ENCODE peak calls at places on chromosome 1, in eight cellular contexts. One of them, this sample, is unnamed.

GRCh38 chr1:94541175-94542087 is at the start of gene F3:
- DNase-seq in GM12878: no peak
- DNase-seq in K562: peak
- DNase-seq in A549: peak
- DNase-seq in stomach: peak
- DNase-seq in tibial nerve: peak
- DNase-seq in suprapubic skin: peak
- DNase-seq in HepG2: peak
- DNase-seq in this sample: peak

GRCh38 chr1:230140221-230141001 is 73.4 kb downstream of the GALNT2 start:
- DNase-seq in GM12878: no peak
- DNase-seq in K562: peak
- DNase-seq in A549: no peak
- DNase-seq in stomach: no peak
- DNase-seq in tibial nerve: peak
- DNase-seq in suprapubic skin: no peak
- DNase-seq in HepG2: no peak
- DNase-seq in this sample: no peak

GRCh38 chr1:23838401-23838866 is 13.2 kb upstream of the HMGCL start:
- DNase-seq in GM12878: peak
- DNase-seq in K562: peak
- DNase-seq in A549: peak
- DNase-seq in stomach: peak
- DNase-seq in tibial nerve: peak
- DNase-seq in suprapubic skin: peak
- DNase-seq in HepG2: peak
- DNase-seq in this sample: peak

GRCh38 chr1:53061859-53062714 is at the start of gene PODN:
- DNase-seq in GM12878: no peak
- DNase-seq in K562: no peak
- DNase-seq in A549: no peak
- DNase-seq in stomach: no peak
- DNase-seq in tibial nerve: peak
- DNase-seq in suprapubic skin: peak
- DNase-seq in HepG2: no peak
- DNase-seq in this sample: no peak

GRCh38 chr1:243851129-243851756 is 1.2 kb upstream of the AKT3 start:
- DNase-seq in GM12878: no peak
- DNase-seq in K562: no peak
- DNase-seq in A549: no peak
- DNase-seq in stomach: no peak
- DNase-seq in tibial nerve: no peak
- DNase-seq in suprapubic skin: no peak
- DNase-seq in HepG2: no peak
- DNase-seq in this sample: no peak

GRCh38 chr1:78833491-78833890 is 173.0 kb downstream of the ADGRL4 start:
- DNase-seq in GM12878: no peak
- DNase-seq in K562: no peak
- DNase-seq in A549: peak
- DNase-seq in stomach: no peak
- DNase-seq in tibial nerve: no peak
- DNase-seq in suprapubic skin: no peak
- DNase-seq in HepG2: no peak
- DNase-seq in this sample: no peak

GRCh38 chr1:226479432-226479831 is 69.1 kb upstream of the STUM start:
- DNase-seq in GM12878: no peak
- DNase-seq in K562: no peak
- DNase-seq in A549: no peak
- DNase-seq in stomach: peak
- DNase-seq in tibial nerve: no peak
- DNase-seq in suprapubic skin: no peak
- DNase-seq in HepG2: peak
- DNase-seq in this sample: no peak

GRCh38 chr1:22041505-22041904 is 11.0 kb upstream of the CDC42 start:
- DNase-seq in GM12878: no peak
- DNase-seq in K562: no peak
- DNase-seq in A549: no peak
- DNase-seq in stomach: no peak
- DNase-seq in tibial nerve: no peak
- DNase-seq in suprapubic skin: no peak
- DNase-seq in HepG2: no peak
- DNase-seq in this sample: no peak

GRCh38 chr1:21896652-21897532 is 40.2 kb downstream of the HSPG2 start:
- DNase-seq in GM12878: no peak
- DNase-seq in K562: peak
- DNase-seq in A549: no peak
- DNase-seq in stomach: peak
- DNase-seq in tibial nerve: peak
- DNase-seq in suprapubic skin: peak
- DNase-seq in HepG2: no peak
- DNase-seq in this sample: no peak

GRCh38 chr1:212353181-212353580 is 61.5 kb downstream of the PACC1 start:
- DNase-seq in GM12878: no peak
- DNase-seq in K562: no peak
- DNase-seq in A549: no peak
- DNase-seq in stomach: no peak
- DNase-seq in tibial nerve: no peak
- DNase-seq in suprapubic skin: no peak
- DNase-seq in HepG2: no peak
- DNase-seq in this sample: no peak

GRCh38 chr1:222754386-222755139 is 17.6 kb downstream of the FAM177B start:
- DNase-seq in GM12878: no peak
- DNase-seq in K562: no peak
- DNase-seq in A549: peak
- DNase-seq in stomach: no peak
- DNase-seq in tibial nerve: peak
- DNase-seq in suprapubic skin: peak
- DNase-seq in HepG2: no peak
- DNase-seq in this sample: no peak

GRCh38 chr1:166159656-166160055 is 7.1 kb downstream of the FAM78B start:
- DNase-seq in GM12878: no peak
- DNase-seq in K562: no peak
- DNase-seq in A549: no peak
- DNase-seq in stomach: no peak
- DNase-seq in tibial nerve: no peak
- DNase-seq in suprapubic skin: no peak
- DNase-seq in HepG2: no peak
- DNase-seq in this sample: no peak
- TF ChIP-seq EP300 in GM12878: no peak
- TF ChIP-seq EP300 in K562: no peak
- TF ChIP-seq EP300 in A549: no peak
- TF ChIP-seq EP300 in stomach: no peak
- TF ChIP-seq EP300 in tibial nerve: no peak
- TF ChIP-seq EP300 in suprapubic skin: no peak
- TF ChIP-seq EP300 in HepG2: no peak
- TF ChIP-seq EP300 in this sample: no peak

GRCh38 chr1:32335619-32335950 is 448 bp downstream of the MARCKSL1 start:
- DNase-seq in GM12878: no peak
- DNase-seq in K562: no peak
- DNase-seq in A549: no peak
- DNase-seq in stomach: no peak
- DNase-seq in tibial nerve: no peak
- DNase-seq in suprapubic skin: no peak
- DNase-seq in HepG2: no peak
- DNase-seq in this sample: no peak

GRCh38 chr1:32334274-32334861 is 1.7 kb downstream of the MARCKSL1 start:
- DNase-seq in GM12878: no peak
- DNase-seq in K562: no peak
- DNase-seq in A549: no peak
- DNase-seq in stomach: no peak
- DNase-seq in tibial nerve: no peak
- DNase-seq in suprapubic skin: no peak
- DNase-seq in HepG2: no peak
- DNase-seq in this sample: no peak

GRCh38 chr1:32335951-32336867 is at the start of gene MARCKSL1:
- DNase-seq in GM12878: no peak
- DNase-seq in K562: peak
- DNase-seq in A549: peak
- DNase-seq in stomach: peak
- DNase-seq in tibial nerve: peak
- DNase-seq in suprapubic skin: peak
- DNase-seq in HepG2: peak
- DNase-seq in this sample: peak

GRCh38 chr1:32333251-32333963 is 2.6 kb downstream of the MARCKSL1 start:
- DNase-seq in GM12878: no peak
- DNase-seq in K562: no peak
- DNase-seq in A549: no peak
- DNase-seq in stomach: no peak
- DNase-seq in tibial nerve: no peak
- DNase-seq in suprapubic skin: no peak
- DNase-seq in HepG2: no peak
- DNase-seq in this sample: no peak

DNA sequence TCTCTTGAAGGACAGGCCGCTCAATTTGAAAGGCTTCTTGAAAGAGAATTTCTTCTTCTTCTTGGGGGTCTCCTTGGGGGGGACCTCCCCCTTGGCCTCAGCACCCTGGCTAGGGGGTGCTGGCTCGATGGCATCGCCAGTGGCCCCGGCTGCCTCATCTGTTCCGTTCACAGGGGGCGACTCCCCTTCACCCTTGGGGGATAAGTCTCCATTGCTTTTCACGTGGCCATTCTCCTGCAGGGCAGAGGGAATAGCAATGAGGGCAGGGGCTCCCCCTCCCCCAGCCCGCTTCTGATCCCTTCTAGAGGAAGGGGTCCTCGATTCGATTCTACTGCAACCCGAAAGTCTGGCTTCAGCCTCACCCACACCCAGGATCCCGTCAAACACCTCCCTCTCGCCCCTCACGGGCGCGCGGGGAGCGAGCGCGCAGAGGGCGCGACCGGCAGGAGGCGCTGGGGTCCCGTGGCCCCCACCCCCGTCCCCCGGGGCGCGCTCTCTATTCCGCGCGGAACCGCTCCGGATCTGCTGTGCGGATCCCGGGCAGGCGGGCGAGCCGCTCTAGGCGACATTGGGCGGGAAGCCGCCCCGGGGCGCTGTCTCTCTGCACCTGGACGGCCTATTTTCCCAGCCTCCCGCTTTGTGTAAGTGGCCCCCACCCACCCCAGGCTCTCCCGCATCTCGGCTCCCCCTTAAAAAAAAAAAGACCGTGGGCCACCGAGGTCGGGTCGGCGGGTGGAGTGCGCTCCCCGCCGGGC is 992 bp downstream of the MARCKSL1 start:
- DNase-seq in GM12878: no peak
- DNase-seq in K562: peak
- DNase-seq in A549: peak
- DNase-seq in stomach: peak
- DNase-seq in tibial nerve: no peak
- DNase-seq in suprapubic skin: no peak
- DNase-seq in HepG2: no peak
- DNase-seq in this sample: peak
- H3K27ac ChIP-seq in GM12878: peak
- H3K27ac ChIP-seq in K562: peak
- H3K27ac ChIP-seq in A549: peak
- H3K27ac ChIP-seq in stomach: peak
- H3K27ac ChIP-seq in tibial nerve: peak
- H3K27ac ChIP-seq in suprapubic skin: peak
- H3K27ac ChIP-seq in HepG2: peak
- H3K27ac ChIP-seq in this sample: peak

GRCh38 chr1:8427493-8427892 is 109.6 kb downstream of the SLC45A1 start:
- DNase-seq in GM12878: peak
- DNase-seq in K562: no peak
- DNase-seq in A549: no peak
- DNase-seq in stomach: no peak
- DNase-seq in tibial nerve: no peak
- DNase-seq in suprapubic skin: no peak
- DNase-seq in HepG2: no peak
- DNase-seq in this sample: no peak
- TF ChIP-seq EP300 in GM12878: peak
- TF ChIP-seq EP300 in K562: no peak
- TF ChIP-seq EP300 in A549: no peak
- TF ChIP-seq EP300 in stomach: no peak
- TF ChIP-seq EP300 in tibial nerve: no peak
- TF ChIP-seq EP300 in suprapubic skin: no peak
- TF ChIP-seq EP300 in HepG2: no peak
- TF ChIP-seq EP300 in this sample: no peak

GRCh38 chr1:43386676-43387075 is 2.9 kb downstream of the MED8 start:
- DNase-seq in GM12878: no peak
- DNase-seq in K562: no peak
- DNase-seq in A549: no peak
- DNase-seq in stomach: no peak
- DNase-seq in tibial nerve: no peak
- DNase-seq in suprapubic skin: no peak
- DNase-seq in HepG2: no peak
- DNase-seq in this sample: no peak

GRCh38 chr1:43388613-43389012 is 987 bp downstream of the MED8 start:
- DNase-seq in GM12878: no peak
- DNase-seq in K562: peak
- DNase-seq in A549: no peak
- DNase-seq in stomach: no peak
- DNase-seq in tibial nerve: no peak
- DNase-seq in suprapubic skin: no peak
- DNase-seq in HepG2: no peak
- DNase-seq in this sample: no peak

GRCh38 chr1:43392702-43393101 is 3.0 kb downstream of the SZT2 start:
- DNase-seq in GM12878: no peak
- DNase-seq in K562: no peak
- DNase-seq in A549: no peak
- DNase-seq in stomach: no peak
- DNase-seq in tibial nerve: no peak
- DNase-seq in suprapubic skin: no peak
- DNase-seq in HepG2: no peak
- DNase-seq in this sample: no peak

GRCh38 chr1:43388021-43388575 is 1.5 kb downstream of the MED8 start:
- DNase-seq in GM12878: no peak
- DNase-seq in K562: no peak
- DNase-seq in A549: no peak
- DNase-seq in stomach: no peak
- DNase-seq in tibial nerve: no peak
- DNase-seq in suprapubic skin: no peak
- DNase-seq in HepG2: no peak
- DNase-seq in this sample: no peak

DNA sequence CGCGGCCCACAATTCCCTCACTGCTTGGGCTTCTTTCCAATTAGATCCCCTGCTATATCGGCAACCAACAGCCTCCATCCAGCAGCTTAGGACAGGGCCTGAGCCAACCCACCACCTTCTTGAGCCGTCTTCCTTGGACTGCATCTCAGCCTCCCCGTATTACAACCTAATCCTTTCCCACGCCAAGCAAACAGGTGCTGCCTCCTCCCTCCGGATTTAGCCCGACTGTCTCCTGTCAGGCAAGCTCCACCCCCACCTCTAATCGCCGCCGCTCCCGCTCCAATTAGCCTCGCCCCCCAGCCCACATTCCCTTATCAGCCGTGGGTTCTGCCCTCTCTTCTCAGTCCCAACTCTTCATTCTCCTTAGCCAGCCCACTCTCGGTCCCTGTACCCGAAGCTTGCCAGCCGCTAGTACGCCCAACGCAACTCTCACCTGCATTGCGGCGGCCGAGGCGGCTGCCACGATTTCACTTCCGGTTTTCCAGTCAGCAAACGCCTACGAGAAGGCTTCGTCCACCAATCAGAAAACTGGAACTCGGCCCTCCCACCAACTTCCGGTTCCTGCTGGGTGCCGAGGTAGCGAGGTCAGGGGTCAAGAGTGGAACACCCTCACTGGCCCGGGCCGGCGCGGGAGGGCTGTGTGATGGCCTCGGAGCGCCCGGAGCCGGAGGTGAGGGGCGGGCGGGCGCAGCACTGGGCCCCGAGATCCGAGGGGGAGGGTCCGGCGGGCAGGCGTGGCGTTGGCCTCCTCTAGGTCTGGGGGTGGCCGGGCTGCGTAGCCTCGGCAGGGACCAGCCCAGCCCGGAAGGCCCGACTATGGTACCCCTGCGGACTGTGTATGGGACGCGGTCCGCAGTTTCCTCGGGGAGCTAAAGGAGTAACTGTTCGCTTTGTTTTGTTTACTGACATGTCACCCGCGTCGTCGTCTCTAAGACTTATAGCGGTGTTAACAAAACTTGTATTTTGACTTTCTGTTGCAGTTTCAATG is at the start of the genes MED8 and SZT2:
- DNase-seq in GM12878: peak
- DNase-seq in K562: peak
- DNase-seq in A549: peak
- DNase-seq in stomach: peak
- DNase-seq in tibial nerve: peak
- DNase-seq in suprapubic skin: peak
- DNase-seq in HepG2: peak
- DNase-seq in this sample: peak
- H3K27ac ChIP-seq in GM12878: peak
- H3K27ac ChIP-seq in K562: peak
- H3K27ac ChIP-seq in A549: peak
- H3K27ac ChIP-seq in stomach: peak
- H3K27ac ChIP-seq in tibial nerve: peak
- H3K27ac ChIP-seq in suprapubic skin: peak
- H3K27ac ChIP-seq in HepG2: peak
- H3K27ac ChIP-seq in this sample: peak